ENCODE peak calls at places on chromosome 7, in ten cellular contexts. Y, L, J, E, H, C, Q, F, O and M are unnamed samples.

GRCh38 chr7:31065021-31065593 is 13.0 kb downstream of the ADCYAP1R1 start:
- DNase-seq in Y (no peak), L (no peak), J (no peak), E (no peak), H (no peak), C (no peak), Q (no peak), F (no peak), O (no peak), M (no peak)

GRCh38 chr7:15015545-15016314 is 113.2 kb upstream of the DGKB start:
- DNase-seq in Y (peak), L (no peak), J (peak), E (no peak), H (peak), C (peak), Q (peak), F (peak), O (peak), M (peak)

GRCh38 chr7:110065112-110065511 is 1025.8 kb upstream of the LRRN3 start:
- DNase-seq in Y (no peak), L (no peak), J (no peak), E (no peak), H (no peak), C (no peak), Q (no peak), F (no peak), O (no peak), M (no peak)

GRCh38 chr7:41374150-41374848 is 328.6 kb downstream of the INHBA start:
- DNase-seq in Y (no peak), L (no peak), J (peak), E (no peak), H (no peak), C (no peak), Q (no peak), F (no peak), O (no peak), M (no peak)

GRCh38 chr7:90958669-90959068 is 305.6 kb upstream of the FZD1 start:
- DNase-seq in Y (no peak), L (no peak), J (peak), E (no peak), H (no peak), C (peak), Q (no peak), F (no peak), O (no peak), M (peak)

GRCh38 chr7:97004931-97005763 is at the start of gene DLX6:
- DNase-seq in Y (no peak), L (no peak), J (peak), E (no peak), H (peak), C (peak), Q (peak), F (no peak), O (no peak), M (peak)

GRCh38 chr7:137983308-137984008 is 18.4 kb downstream of the CREB3L2 start:
- DNase-seq in Y (peak), L (no peak), J (peak), E (peak), H (no peak), C (no peak), Q (no peak), F (no peak), O (peak), M (no peak)

GRCh38 chr7:132436121-132436520 is 140.1 kb downstream of the PLXNA4 start:
- DNase-seq in Y (no peak), L (no peak), J (no peak), E (no peak), H (no peak), C (no peak), Q (no peak), F (no peak), O (peak), M (no peak)

GRCh38 chr7:40156988-40157387 is 22.2 kb downstream of the SUGCT start:
- DNase-seq in Y (no peak), L (no peak), J (no peak), E (no peak), H (no peak), C (no peak), Q (no peak), F (peak), O (no peak), M (no peak)

GRCh38 chr7:129923709-129924108 is 29.1 kb downstream of the UBE2H start:
- DNase-seq in Y (no peak), L (no peak), J (peak), E (no peak), H (no peak), C (peak), Q (no peak), F (peak), O (no peak), M (peak)

GRCh38 chr7:929311-929711 is 25.2 kb downstream of the ADAP1 start:
- DNase-seq in Y (no peak), L (peak), J (no peak), E (peak), H (no peak), C (no peak), Q (no peak), F (no peak), O (no peak), M (peak)

GRCh38 chr7:17781491-17782215 is 158.6 kb downstream of the SNX13 start:
- DNase-seq in Y (no peak), L (no peak), J (peak), E (no peak), H (no peak), C (no peak), Q (no peak), F (peak), O (no peak), M (peak)

GRCh38 chr7:39560398-39560797 is 5.8 kb upstream of the YAE1 start:
- DNase-seq in Y (no peak), L (no peak), J (no peak), E (no peak), H (no peak), C (peak), Q (no peak), F (peak), O (no peak), M (peak)

GRCh38 chr7:104621332-104621731 is 292.9 kb downstream of the LHFPL3 start:
- DNase-seq in Y (no peak), L (no peak), J (no peak), E (no peak), H (no peak), C (no peak), Q (no peak), F (no peak), O (no peak), M (no peak)

GRCh38 chr7:105691692-105692564 is 110.6 kb upstream of the EFCAB10 start:
- DNase-seq in Y (peak), L (peak), J (peak), E (peak), H (no peak), C (peak), Q (no peak), F (peak), O (peak), M (peak)

GRCh38 chr7:79785556-79785955 is 332.1 kb upstream of the MAGI2 start:
- DNase-seq in Y (no peak), L (no peak), J (peak), E (no peak), H (no peak), C (no peak), Q (no peak), F (no peak), O (no peak), M (no peak)

GRCh38 chr7:27181176-27181520 is 3.9 kb downstream of the HOXA11 start:
- DNase-seq in Y (no peak), L (peak), J (no peak), E (no peak), H (peak), C (peak), Q (no peak), F (no peak), O (no peak), M (no peak)

GRCh38 chr7:19404912-19405329 is 259.7 kb upstream of the FERD3L start:
- DNase-seq in Y (no peak), L (no peak), J (peak), E (no peak), H (no peak), C (peak), Q (peak), F (peak), O (no peak), M (peak)

GRCh38 chr7:210401-210925 is 18.1 kb downstream of the FAM20C start:
- DNase-seq in Y (no peak), L (no peak), J (no peak), E (no peak), H (no peak), C (no peak), Q (no peak), F (no peak), O (no peak), M (no peak)

GRCh38 chr7:93515144-93515543 is 59.4 kb downstream of the CALCR start:
- DNase-seq in Y (no peak), L (no peak), J (peak), E (no peak), H (no peak), C (no peak), Q (no peak), F (no peak), O (no peak), M (peak)

GRCh38 chr7:83794834-83795233 is 145.9 kb upstream of the SEMA3E start:
- DNase-seq in Y (no peak), L (no peak), J (no peak), E (no peak), H (no peak), C (no peak), Q (no peak), F (no peak), O (no peak), M (no peak)

GRCh38 chr7:12094365-12094921 is 116.7 kb upstream of the TMEM106B start:
- DNase-seq in Y (no peak), L (no peak), J (peak), E (no peak), H (no peak), C (no peak), Q (no peak), F (no peak), O (no peak), M (no peak)

GRCh38 chr7:137882261-137882668 is 35.5 kb upstream of the DGKI start:
- DNase-seq in Y (no peak), L (no peak), J (peak), E (peak), H (no peak), C (peak), Q (peak), F (peak), O (no peak), M (peak)

GRCh38 chr7:151349507-151349853 is 7.9 kb downstream of the NUB1 start:
- DNase-seq in Y (no peak), L (no peak), J (no peak), E (no peak), H (no peak), C (no peak), Q (no peak), F (no peak), O (no peak), M (no peak)

GRCh38 chr7:151352512-151352911 is 10.9 kb downstream of the NUB1 start:
- DNase-seq in Y (no peak), L (no peak), J (no peak), E (no peak), H (no peak), C (no peak), Q (no peak), F (no peak), O (no peak), M (no peak)

GRCh38 chr7:151351967-151352366 is 10.4 kb downstream of the NUB1 start:
- DNase-seq in Y (no peak), L (no peak), J (no peak), E (no peak), H (no peak), C (no peak), Q (no peak), F (no peak), O (no peak), M (no peak)

GRCh38 chr7:151348970-151349369 is 7.4 kb downstream of the NUB1 start:
- DNase-seq in Y (no peak), L (no peak), J (no peak), E (no peak), H (no peak), C (no peak), Q (no peak), F (no peak), O (no peak), M (no peak)

GRCh38 chr7:151351027-151351426 is 9.4 kb downstream of the NUB1 start:
- DNase-seq in Y (no peak), L (no peak), J (no peak), E (no peak), H (peak), C (no peak), Q (peak), F (no peak), O (no peak), M (no peak)
- TF ChIP-seq CTCF in Y (peak), L (no peak), J (no peak), E (no peak), H (peak), C (no peak), Q (peak), F (peak), O (no peak), M (peak)

DNA sequence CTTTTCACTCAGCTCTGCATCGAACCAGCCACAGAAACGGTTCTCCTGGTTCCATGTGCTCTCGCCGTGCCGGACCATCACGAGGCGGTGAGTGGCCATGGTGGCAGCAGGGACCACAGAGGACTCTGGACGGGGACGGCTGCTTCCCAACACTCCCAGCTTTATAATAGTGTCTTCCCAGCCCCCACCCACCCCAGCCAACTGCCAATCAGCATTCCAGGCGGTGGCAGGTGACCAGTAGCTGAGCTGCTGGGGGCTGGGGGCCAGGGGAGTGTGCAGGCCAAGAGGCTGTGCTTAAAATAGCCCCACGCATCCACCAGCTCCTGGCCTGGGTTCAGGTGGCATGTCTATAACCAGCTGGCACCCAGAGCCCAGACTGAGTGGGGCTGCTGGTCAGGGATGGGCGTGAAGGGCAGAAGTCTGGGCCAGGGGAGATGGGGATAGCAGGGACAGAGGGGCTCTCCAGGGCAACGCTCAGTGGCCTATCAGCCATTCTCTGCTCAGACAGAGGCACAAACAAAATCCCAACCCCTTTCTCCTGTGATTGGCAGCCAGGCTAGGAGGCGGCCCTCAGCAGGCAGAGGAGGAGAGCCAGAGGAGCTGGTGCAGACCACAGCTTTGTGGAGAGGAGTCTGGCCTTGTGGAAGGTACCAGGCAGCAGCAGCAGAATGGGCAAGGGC is at the start of gene PGAM2:
- DNase-seq in Y (peak), L (peak), J (no peak), E (peak), H (peak), C (peak), Q (no peak), F (no peak), O (peak), M (no peak)
- H3K4me3 ChIP-seq in Y (peak), L (no peak), J (no peak), E (peak), H (peak), C (no peak), Q (no peak), F (no peak), O (peak), M (no peak)

GRCh38 chr7:50774299-50774698 is 8.4 kb downstream of the GRB10 start:
- DNase-seq in Y (no peak), L (no peak), J (no peak), E (no peak), H (no peak), C (no peak), Q (no peak), F (no peak), O (no peak), M (no peak)
- TF ChIP-seq CTCF in Y (no peak), L (no peak), J (no peak), E (no peak), H (no peak), C (no peak), Q (no peak), F (peak), O (no peak), M (no peak)

DNA sequence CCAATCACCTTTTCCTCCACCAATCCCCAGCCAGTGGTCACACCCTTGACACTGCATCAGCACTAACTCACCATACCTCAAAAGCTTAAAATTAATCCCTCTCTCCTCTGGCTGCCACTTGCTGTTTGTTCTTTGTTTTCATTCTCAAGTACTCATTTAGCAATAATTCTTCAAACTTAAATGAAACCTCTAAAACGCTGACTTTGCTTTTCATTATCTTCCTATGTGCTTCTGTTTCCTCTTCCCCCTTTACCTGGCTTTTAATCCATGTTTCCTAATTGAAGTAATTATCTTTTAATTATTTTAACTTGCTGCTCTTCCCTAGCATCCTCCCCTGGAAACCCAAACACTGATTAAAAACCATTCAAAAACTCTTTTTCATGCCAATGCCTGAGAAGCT is 348.9 kb upstream of the MEOX2 start:
- DNase-seq in Y (no peak), L (no peak), J (no peak), E (no peak), H (no peak), C (no peak), Q (no peak), F (no peak), O (no peak), M (no peak)
- H3K4me3 ChIP-seq in Y (no peak), L (no peak), J (no peak), E (no peak), H (no peak), C (no peak), Q (no peak), F (no peak), O (no peak), M (no peak)

GRCh38 chr7:22657479-22657878 is 69.5 kb upstream of the IL6 start:
- DNase-seq in Y (no peak), L (no peak), J (no peak), E (no peak), H (no peak), C (peak), Q (no peak), F (no peak), O (no peak), M (no peak)
- TF ChIP-seq CTCF in Y (no peak), L (no peak), J (peak), E (no peak), H (no peak), C (no peak), Q (no peak), F (no peak), O (no peak), M (peak)

GRCh38 chr7:29478687-29479086 is 84.9 kb upstream of the PRR15 start:
- DNase-seq in Y (no peak), L (no peak), J (no peak), E (no peak), H (no peak), C (no peak), Q (no peak), F (no peak), O (no peak), M (no peak)

GRCh38 chr7:29478218-29478617 is 85.4 kb upstream of the PRR15 start:
- DNase-seq in Y (no peak), L (no peak), J (no peak), E (no peak), H (no peak), C (no peak), Q (no peak), F (no peak), O (no peak), M (no peak)

GRCh38 chr7:29480934-29481625 is 82.6 kb upstream of the PRR15 start:
- DNase-seq in Y (no peak), L (no peak), J (no peak), E (no peak), H (no peak), C (no peak), Q (no peak), F (no peak), O (no peak), M (no peak)

GRCh38 chr7:29480456-29480855 is 83.2 kb upstream of the PRR15 start:
- DNase-seq in Y (no peak), L (no peak), J (no peak), E (no peak), H (no peak), C (no peak), Q (no peak), F (no peak), O (no peak), M (no peak)

DNA sequence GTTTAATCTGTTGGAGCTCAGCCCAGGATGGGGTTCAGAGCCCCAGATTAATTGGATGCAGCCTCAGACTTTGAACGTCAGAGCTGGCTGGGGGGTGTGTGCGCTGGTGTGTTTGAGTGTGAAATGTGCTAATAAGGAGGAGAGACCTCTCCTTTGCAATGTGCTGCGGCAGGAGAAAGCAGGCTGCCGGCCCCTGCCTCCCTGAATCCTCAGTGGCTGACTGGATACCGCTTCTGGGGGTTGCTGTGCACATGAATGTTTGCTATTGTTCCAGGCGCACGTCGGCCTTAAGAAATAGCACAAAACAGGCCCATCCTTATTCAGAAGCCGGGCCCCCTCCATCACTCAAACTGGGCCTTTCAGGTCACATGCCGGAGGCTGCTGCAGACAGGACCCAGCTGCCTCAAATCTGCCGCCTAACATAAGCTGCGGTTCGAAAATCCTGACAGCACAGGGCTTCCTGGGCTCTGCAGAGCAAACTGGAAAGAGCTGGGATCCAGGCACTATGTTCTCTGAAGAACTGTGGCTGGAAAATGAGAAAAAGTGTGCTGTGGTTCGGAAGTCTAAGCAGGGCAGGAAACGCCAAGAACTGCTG is 83.9 kb upstream of the PRR15 start:
- DNase-seq in Y (peak), L (no peak), J (no peak), E (no peak), H (peak), C (no peak), Q (no peak), F (no peak), O (no peak), M (peak)
- H3K4me3 ChIP-seq in Y (no peak), L (no peak), J (no peak), E (no peak), H (peak), C (no peak), Q (no peak), F (no peak), O (peak), M (no peak)

GRCh38 chr7:2065516-2065915 is 167.2 kb downstream of the MAD1L1 start:
- DNase-seq in Y (no peak), L (no peak), J (no peak), E (no peak), H (no peak), C (no peak), Q (no peak), F (no peak), O (no peak), M (no peak)

GRCh38 chr7:2062648-2063047 is 170.1 kb downstream of the MAD1L1 start:
- DNase-seq in Y (no peak), L (no peak), J (no peak), E (no peak), H (no peak), C (no peak), Q (no peak), F (no peak), O (no peak), M (no peak)

GRCh38 chr7:2060701-2061100 is 172.0 kb downstream of the MAD1L1 start:
- DNase-seq in Y (no peak), L (no peak), J (peak), E (no peak), H (no peak), C (no peak), Q (no peak), F (no peak), O (no peak), M (peak)

GRCh38 chr7:2066251-2066919 is 166.4 kb downstream of the MAD1L1 start:
- DNase-seq in Y (no peak), L (no peak), J (no peak), E (no peak), H (no peak), C (peak), Q (no peak), F (no peak), O (no peak), M (no peak)

GRCh38 chr7:2063562-2064360 is 169.0 kb downstream of the MAD1L1 start:
- DNase-seq in Y (peak), L (no peak), J (no peak), E (no peak), H (peak), C (peak), Q (no peak), F (peak), O (peak), M (peak)
- TF ChIP-seq CTCF in Y (peak), L (peak), J (peak), E (peak), H (peak), C (peak), Q (no peak), F (peak), O (peak), M (peak)